ENCODE peak calls at places on chromosomes 6 and 20, in five cellular contexts. J is HCT116, F is cardiac fibroblast, S is GM12878, V is adrenal gland. H is an unnamed sample.

GRCh38 chr20:48313346-48313745 is 514.5 kb downstream of the PREX1 start:
- DNase-seq in S (no peak), J (no peak), V (no peak), F (no peak), H (no peak)

GRCh38 chr20:14312001-14312400 is 25.4 kb downstream of the FLRT3 start:
- DNase-seq in V (no peak), F (no peak), S (no peak), J (no peak), H (no peak)

GRCh38 chr6:9437836-9438235 is 977.0 kb downstream of the TFAP2A start:
- DNase-seq in F (no peak), V (no peak), S (no peak), J (no peak), H (no peak)

GRCh38 chr6:1482381-1483166 is 93.2 kb downstream of the FOXF2 start:
- DNase-seq in S (peak; percentile 66), V (no peak), J (peak; percentile 19), F (no peak), H (peak; percentile 73)

GRCh38 chr6:165636415-165637048 is 26.5 kb downstream of the PDE10A start:
- DNase-seq in J (no peak), F (peak; percentile 89), S (no peak), V (no peak), H (no peak)

GRCh38 chr20:63142933-63143332 is 73.0 kb downstream of the YTHDF1 start:
- DNase-seq in F (no peak), V (no peak), J (no peak), S (no peak), H (no peak)

GRCh38 chr20:58148891-58149290 is 79.6 kb downstream of the ANKRD60 start:
- DNase-seq in F (no peak), S (no peak), J (no peak), V (no peak), H (no peak)

GRCh38 chr6:108771421-108771820 is 76.8 kb upstream of the ARMC2 start:
- DNase-seq in J (no peak), S (no peak), F (no peak), V (no peak), H (no peak)

GRCh38 chr6:70479236-70479635 is 65.9 kb downstream of the FAM135A start:
- DNase-seq in J (no peak), V (no peak), S (no peak), F (peak; percentile 68), H (no peak)

GRCh38 chr6:24283043-24283985 is 74.5 kb downstream of the DCDC2 start:
- DNase-seq in S (peak; percentile 59), V (peak; percentile 60), J (peak; percentile 65), F (peak; percentile 91), H (peak; percentile 21)

GRCh38 chr6:89007209-89008001 is 44.0 kb upstream of the RNGTT start:
- DNase-seq in F (no peak), J (no peak), V (no peak), S (no peak), H (no peak)

GRCh38 chr6:13487122-13488014 is at the start of gene GFOD1:
- DNase-seq in F (peak; percentile 90), J (peak; percentile 42), S (no peak), V (peak; percentile 84), H (no peak)

GRCh38 chr6:12419626-12420272 is 129.6 kb downstream of the EDN1 start:
- DNase-seq in F (no peak), V (no peak), J (no peak), S (no peak), H (no peak)

GRCh38 chr6:30067460-30068139 is 602 bp downstream of the PPP1R11 start:
- DNase-seq in S (no peak), J (no peak), F (no peak), V (no peak), H (no peak)

GRCh38 chr6:34658605-34659218 is 37.9 kb downstream of the ILRUN start:
- DNase-seq in S (no peak), F (no peak), J (no peak), V (no peak), H (no peak)

GRCh38 chr6:24524801-24525200 is 30.0 kb downstream of the ALDH5A1 start:
- DNase-seq in V (no peak), J (peak; percentile 41), F (peak; percentile 67), S (no peak), H (peak; percentile 41)

GRCh38 chr6:135191508-135192255 is 10.6 kb downstream of the MYB start:
- DNase-seq in F (no peak), J (no peak), S (no peak), V (no peak), H (no peak)

GRCh38 chr6:83514877-83515466 is 2.6 kb downstream of the PRSS35 start:
- DNase-seq in S (peak; percentile 30), F (peak; percentile 80), J (peak; percentile 57), V (peak; percentile 61), H (peak; percentile 27)

GRCh38 chr20:45957021-45957941 is 14.7 kb downstream of the ZNF335 start:
- DNase-seq in V (no peak), J (no peak), F (no peak), S (no peak), H (no peak)

GRCh38 chr6:37741757-37742400 is 44.2 kb upstream of the MDGA1 start:
- DNase-seq in J (no peak), F (peak; percentile 29), S (no peak), V (no peak), H (no peak)

DNA sequence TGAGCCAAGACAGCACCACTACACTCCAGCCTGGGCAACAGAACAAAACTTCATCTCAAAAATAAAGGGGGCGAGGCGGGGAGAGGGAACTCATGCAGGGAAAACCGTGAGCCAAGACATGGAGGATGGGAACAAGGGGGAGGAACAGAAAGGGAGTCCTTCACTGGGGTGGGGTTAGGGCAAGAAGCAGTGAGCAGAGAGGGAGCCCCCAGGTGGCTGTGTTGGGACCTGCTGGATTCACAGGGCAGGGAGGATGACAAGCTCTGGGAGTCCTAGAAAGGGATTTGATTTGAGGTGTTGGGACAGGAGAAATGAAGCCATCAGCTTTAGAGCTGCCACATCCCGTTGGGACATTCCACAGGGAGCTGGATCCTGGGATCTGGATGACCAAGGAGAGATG is 90.6 kb upstream of the TOP1 start:
- DNase-seq in J (no peak), S (no peak), V (no peak), F (no peak), H (no peak)
- TF ChIP-seq CTCF in J (peak; percentile 21), S (peak; percentile 27), V (no peak), F (peak; percentile 1), H (peak; percentile 53)

GRCh38 chr20:10171864-10172751 is 46.5 kb upstream of the SNAP25 start:
- DNase-seq in J (no peak), S (no peak), F (peak; percentile 24), V (peak; percentile 71), H (no peak)
- H3K4me3 ChIP-seq in J (peak overlapping the region; percentile 37), S (no peak overlapping the region), F (peak overlapping the region; percentile 44), V (peak overlapping the region; percentile 22), H (no peak overlapping the region)

DNA sequence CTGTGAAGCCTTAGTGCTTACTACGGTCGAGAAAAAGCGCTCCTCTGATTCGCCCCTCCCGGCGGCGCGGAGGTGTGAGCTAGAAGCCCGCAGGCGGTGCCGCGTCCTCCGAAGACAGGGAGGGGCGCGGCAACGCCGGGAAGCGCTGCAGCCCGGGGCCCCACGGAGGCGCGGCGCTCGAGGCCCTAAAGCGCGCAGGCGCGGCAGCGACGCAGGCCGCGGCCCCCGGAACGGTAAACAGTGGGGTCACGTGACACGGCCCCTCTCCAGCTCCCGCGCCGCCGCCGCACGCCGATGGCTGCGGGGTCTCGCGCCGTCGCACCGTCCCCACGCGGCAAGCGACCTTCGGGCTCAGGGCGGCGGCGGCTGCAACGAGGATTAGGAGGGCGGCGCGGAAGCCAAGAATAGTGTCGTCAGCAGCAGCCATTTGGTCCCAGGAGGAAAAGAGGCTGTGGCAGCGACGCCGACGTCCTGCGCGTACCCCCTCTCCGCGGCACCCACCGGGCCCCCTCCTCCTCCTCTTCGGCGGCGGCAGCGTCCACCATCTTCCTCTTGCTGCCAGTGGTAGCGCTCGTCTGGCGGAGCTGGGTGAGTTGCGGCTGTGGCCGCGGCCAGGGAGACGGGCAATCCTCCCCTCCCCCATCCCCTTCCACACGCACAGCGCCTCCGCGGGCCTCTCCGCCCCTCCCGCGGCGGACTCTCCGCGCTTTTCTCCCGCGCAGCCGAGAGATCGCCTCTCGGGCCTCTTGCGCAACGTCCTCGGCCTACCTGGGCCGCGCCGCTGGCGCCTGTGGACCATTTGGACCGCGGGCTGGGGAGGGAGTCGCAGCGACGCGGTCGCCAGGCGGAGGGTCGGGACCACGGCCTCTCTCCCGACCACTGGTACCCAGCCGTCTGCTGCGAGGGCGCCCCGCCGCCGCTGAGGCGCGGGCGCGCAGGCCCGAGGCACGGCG is at the start of gene PHF3:
- DNase-seq in V (peak; percentile 90), F (peak; percentile 92), S (peak; percentile 56), J (peak; percentile 79), H (peak; percentile 70)
- TF ChIP-seq CTCF in V (no peak), F (peak; percentile 16), S (peak; percentile 9), J (no peak), H (peak; percentile 9)

DNA sequence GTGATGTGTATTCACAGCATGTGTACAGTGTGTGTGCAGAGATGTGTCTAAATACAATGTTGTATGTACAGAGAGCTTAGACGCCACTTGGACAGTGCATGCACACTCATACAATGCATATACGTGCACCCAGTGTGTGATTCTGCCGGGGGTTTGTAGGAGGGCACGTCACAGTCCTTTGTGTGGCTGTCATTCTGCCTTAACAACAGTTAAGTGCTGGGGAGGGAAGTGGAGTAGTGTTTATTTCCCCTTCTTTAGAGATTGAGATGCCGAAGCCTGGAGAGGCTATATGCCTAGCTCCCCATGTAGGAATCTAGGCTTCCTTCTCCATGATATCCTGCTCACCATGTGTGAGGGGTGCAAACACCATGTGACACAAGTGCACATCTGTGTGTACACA is 38.1 kb downstream of the MDFI start:
- DNase-seq in J (no peak), F (no peak), V (no peak), S (no peak), H (no peak)
- H3K4me3 ChIP-seq in J (no peak overlapping the region), F (no peak overlapping the region), V (no peak overlapping the region), S (no peak overlapping the region), H (no peak overlapping the region)

GRCh38 chr6:121695346-121695745 is 259.9 kb downstream of the GJA1 start:
- DNase-seq in V (no peak), S (no peak), F (no peak), J (no peak), H (no peak)
- TF ChIP-seq CTCF in V (no peak), S (no peak), F (no peak), J (no peak), H (no peak)

DNA sequence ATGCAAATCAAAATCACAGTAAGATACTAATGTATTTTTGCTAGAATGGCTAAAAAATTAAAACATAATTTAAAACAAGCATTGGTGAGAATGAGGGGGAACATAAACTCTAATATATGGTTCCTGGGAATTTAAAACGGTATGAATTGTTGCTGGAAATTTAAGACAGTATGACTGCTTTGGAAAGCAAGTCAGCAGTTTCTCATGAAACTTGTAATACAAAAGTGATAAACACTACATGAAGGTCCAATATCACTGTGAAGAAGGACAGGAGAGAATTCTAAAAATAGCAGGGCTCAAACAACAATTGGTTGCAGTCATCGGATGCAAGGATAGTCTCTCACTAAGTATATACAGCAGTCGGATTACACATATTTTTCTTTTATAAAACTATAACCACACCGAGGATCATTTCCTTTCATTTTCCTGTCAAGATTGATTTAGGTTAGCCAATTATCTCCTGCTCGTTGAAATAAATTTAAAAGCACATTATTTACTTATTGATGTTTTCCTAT is 18.5 kb upstream of the PRSS16 start:
- DNase-seq in V (no peak), F (no peak), S (no peak), J (no peak), H (no peak)
- H3K4me3 ChIP-seq in V (no peak overlapping the region), F (no peak overlapping the region), S (no peak overlapping the region), J (no peak overlapping the region), H (no peak overlapping the region)

H was measured in GM12864.